ENCODE peak calls at places on chromosomes 11 and 22, in six cellular contexts. One of them, this sample, is unnamed.

GRCh38 chr11:117316197-117316961 is at the start of gene BACE1:
- DNase-seq in IMR-90: peak
- DNase-seq in HEK293T: peak
- DNase-seq in GM12878: no peak
- DNase-seq in K562: no peak
- DNase-seq in HepG2: peak
- DNase-seq in this sample: peak

GRCh38 chr11:109208116-109208515 is 213.9 kb upstream of the C11orf87 start:
- DNase-seq in IMR-90: no peak
- DNase-seq in HEK293T: no peak
- DNase-seq in GM12878: no peak
- DNase-seq in K562: no peak
- DNase-seq in HepG2: no peak
- DNase-seq in this sample: no peak

GRCh38 chr11:12088531-12088930 is 21.9 kb upstream of the MICAL2 start:
- DNase-seq in IMR-90: no peak
- DNase-seq in HEK293T: no peak
- DNase-seq in GM12878: no peak
- DNase-seq in K562: no peak
- DNase-seq in HepG2: no peak
- DNase-seq in this sample: no peak

GRCh38 chr11:14422814-14423182 is 63.8 kb upstream of the RRAS2 start:
- DNase-seq in IMR-90: no peak
- DNase-seq in HEK293T: no peak
- DNase-seq in GM12878: no peak
- DNase-seq in K562: no peak
- DNase-seq in HepG2: no peak
- DNase-seq in this sample: no peak

GRCh38 chr11:120270386-120270785 is 30.4 kb downstream of the POU2F3 start:
- DNase-seq in IMR-90: no peak
- DNase-seq in HEK293T: no peak
- DNase-seq in GM12878: no peak
- DNase-seq in K562: no peak
- DNase-seq in HepG2: no peak
- DNase-seq in this sample: no peak

GRCh38 chr11:58330861-58331260 is 28.0 kb downstream of the OR5B17 start:
- DNase-seq in IMR-90: peak
- DNase-seq in HEK293T: no peak
- DNase-seq in GM12878: no peak
- DNase-seq in K562: no peak
- DNase-seq in HepG2: no peak
- DNase-seq in this sample: no peak

GRCh38 chr11:128407962-128408361 is 179.4 kb downstream of the ETS1 start:
- DNase-seq in IMR-90: peak
- DNase-seq in HEK293T: no peak
- DNase-seq in GM12878: no peak
- DNase-seq in K562: no peak
- DNase-seq in HepG2: no peak
- DNase-seq in this sample: no peak

GRCh38 chr11:134200688-134201087 is 23.1 kb downstream of the NCAPD3 start:
- DNase-seq in IMR-90: peak
- DNase-seq in HEK293T: no peak
- DNase-seq in GM12878: no peak
- DNase-seq in K562: no peak
- DNase-seq in HepG2: no peak
- DNase-seq in this sample: no peak

GRCh38 chr22:38707346-38707745 is 1.6 kb downstream of the GTPBP1 start:
- DNase-seq in IMR-90: peak
- DNase-seq in HEK293T: no peak
- DNase-seq in GM12878: no peak
- DNase-seq in K562: peak
- DNase-seq in HepG2: peak
- DNase-seq in this sample: peak

GRCh38 chr11:47111318-47111804 is 65.3 kb downstream of the ARFGAP2 start:
- DNase-seq in IMR-90: no peak
- DNase-seq in HEK293T: no peak
- DNase-seq in GM12878: peak
- DNase-seq in K562: no peak
- DNase-seq in HepG2: no peak
- DNase-seq in this sample: no peak

GRCh38 chr22:32255726-32256125 is 579 bp upstream of the SLC5A4 start:
- DNase-seq in IMR-90: no peak
- DNase-seq in HEK293T: no peak
- DNase-seq in GM12878: no peak
- DNase-seq in K562: no peak
- DNase-seq in HepG2: no peak
- DNase-seq in this sample: no peak

GRCh38 chr11:119807841-119808240 is 78.8 kb upstream of the NECTIN1 start:
- DNase-seq in IMR-90: no peak
- DNase-seq in HEK293T: no peak
- DNase-seq in GM12878: no peak
- DNase-seq in K562: no peak
- DNase-seq in HepG2: no peak
- DNase-seq in this sample: no peak

GRCh38 chr22:20054485-20054884 is 25.6 kb upstream of the DGCR8 start:
- DNase-seq in IMR-90: no peak
- DNase-seq in HEK293T: no peak
- DNase-seq in GM12878: no peak
- DNase-seq in K562: no peak
- DNase-seq in HepG2: no peak
- DNase-seq in this sample: no peak

GRCh38 chr11:6191733-6192132 is 7.3 kb upstream of the OR52W1 start:
- DNase-seq in IMR-90: no peak
- DNase-seq in HEK293T: no peak
- DNase-seq in GM12878: no peak
- DNase-seq in K562: no peak
- DNase-seq in HepG2: no peak
- DNase-seq in this sample: no peak

GRCh38 chr11:46710821-46711269 is 8.2 kb upstream of the F2 start:
- DNase-seq in IMR-90: peak
- DNase-seq in HEK293T: no peak
- DNase-seq in GM12878: no peak
- DNase-seq in K562: no peak
- DNase-seq in HepG2: no peak
- DNase-seq in this sample: no peak

GRCh38 chr11:1863352-1864215 is 10.7 kb downstream of the LSP1 start:
- DNase-seq in IMR-90: peak
- DNase-seq in HEK293T: peak
- DNase-seq in GM12878: no peak
- DNase-seq in K562: peak
- DNase-seq in HepG2: peak
- DNase-seq in this sample: peak

GRCh38 chr11:2555891-2556290 is 111.1 kb downstream of the KCNQ1 start:
- DNase-seq in IMR-90: no peak
- DNase-seq in HEK293T: no peak
- DNase-seq in GM12878: no peak
- DNase-seq in K562: no peak
- DNase-seq in HepG2: no peak
- DNase-seq in this sample: no peak

GRCh38 chr11:27718853-27719574 is 18.8 kb upstream of the BDNF start:
- DNase-seq in IMR-90: peak
- DNase-seq in HEK293T: peak
- DNase-seq in GM12878: no peak
- DNase-seq in K562: no peak
- DNase-seq in HepG2: no peak
- DNase-seq in this sample: peak

GRCh38 chr22:24937114-24937513 is 9.4 kb downstream of the LHFPL7 start:
- DNase-seq in IMR-90: no peak
- DNase-seq in HEK293T: peak
- DNase-seq in GM12878: no peak
- DNase-seq in K562: no peak
- DNase-seq in HepG2: peak
- DNase-seq in this sample: peak

GRCh38 chr11:80107415-80107814 is 666.6 kb upstream of the TENM4 start:
- DNase-seq in IMR-90: no peak
- DNase-seq in HEK293T: no peak
- DNase-seq in GM12878: no peak
- DNase-seq in K562: no peak
- DNase-seq in HepG2: no peak
- DNase-seq in this sample: no peak
- TF ChIP-seq BHLHE40 in IMR-90: no peak
- TF ChIP-seq BHLHE40 in HEK293T: no peak
- TF ChIP-seq BHLHE40 in GM12878: no peak
- TF ChIP-seq BHLHE40 in K562: no peak
- TF ChIP-seq BHLHE40 in HepG2: no peak
- TF ChIP-seq BHLHE40 in this sample: no peak

DNA sequence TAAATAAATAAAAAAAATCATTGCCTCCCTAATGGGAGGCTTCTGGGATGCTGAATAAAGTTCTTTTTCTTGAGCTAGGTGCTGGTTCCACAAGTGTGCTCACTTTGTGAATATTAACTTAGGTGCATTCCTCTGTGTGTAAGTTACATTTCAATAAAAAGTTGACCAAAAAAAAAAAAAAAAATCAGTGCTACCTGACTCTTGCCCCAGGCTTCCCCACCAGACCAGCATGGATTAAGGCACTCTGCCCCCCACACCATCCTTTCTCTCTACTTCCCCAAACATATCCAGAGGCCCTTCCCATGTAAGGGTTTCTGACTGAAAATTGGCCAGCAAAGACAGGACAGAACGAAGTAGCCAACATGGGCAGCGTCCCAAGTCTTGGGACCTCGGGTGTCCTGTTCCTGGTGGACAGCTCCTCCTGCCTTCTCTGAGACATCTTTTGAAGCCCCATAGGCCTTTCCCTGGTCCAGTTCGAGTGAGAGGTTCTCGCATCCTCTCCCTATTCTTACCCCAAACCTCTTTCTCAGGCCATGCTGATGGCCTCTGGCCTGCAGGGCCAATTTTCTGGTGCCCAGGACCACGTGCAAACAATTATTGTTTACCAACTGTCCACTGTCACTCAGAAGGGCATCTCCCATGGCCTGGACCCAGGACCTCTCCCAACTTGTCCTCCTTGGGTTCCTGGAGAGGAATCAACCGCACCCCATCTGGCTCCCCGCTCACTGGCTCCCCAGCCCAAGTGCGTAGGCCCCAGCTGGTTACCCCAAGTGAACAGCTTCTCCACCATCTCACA is 14.9 kb upstream of the KCTD14 start:
- DNase-seq in IMR-90: no peak
- DNase-seq in HEK293T: no peak
- DNase-seq in GM12878: no peak
- DNase-seq in K562: no peak
- DNase-seq in HepG2: no peak
- DNase-seq in this sample: no peak
- TF ChIP-seq BHLHE40 in IMR-90: no peak
- TF ChIP-seq BHLHE40 in HEK293T: no peak
- TF ChIP-seq BHLHE40 in GM12878: no peak
- TF ChIP-seq BHLHE40 in K562: no peak
- TF ChIP-seq BHLHE40 in HepG2: no peak
- TF ChIP-seq BHLHE40 in this sample: no peak

DNA sequence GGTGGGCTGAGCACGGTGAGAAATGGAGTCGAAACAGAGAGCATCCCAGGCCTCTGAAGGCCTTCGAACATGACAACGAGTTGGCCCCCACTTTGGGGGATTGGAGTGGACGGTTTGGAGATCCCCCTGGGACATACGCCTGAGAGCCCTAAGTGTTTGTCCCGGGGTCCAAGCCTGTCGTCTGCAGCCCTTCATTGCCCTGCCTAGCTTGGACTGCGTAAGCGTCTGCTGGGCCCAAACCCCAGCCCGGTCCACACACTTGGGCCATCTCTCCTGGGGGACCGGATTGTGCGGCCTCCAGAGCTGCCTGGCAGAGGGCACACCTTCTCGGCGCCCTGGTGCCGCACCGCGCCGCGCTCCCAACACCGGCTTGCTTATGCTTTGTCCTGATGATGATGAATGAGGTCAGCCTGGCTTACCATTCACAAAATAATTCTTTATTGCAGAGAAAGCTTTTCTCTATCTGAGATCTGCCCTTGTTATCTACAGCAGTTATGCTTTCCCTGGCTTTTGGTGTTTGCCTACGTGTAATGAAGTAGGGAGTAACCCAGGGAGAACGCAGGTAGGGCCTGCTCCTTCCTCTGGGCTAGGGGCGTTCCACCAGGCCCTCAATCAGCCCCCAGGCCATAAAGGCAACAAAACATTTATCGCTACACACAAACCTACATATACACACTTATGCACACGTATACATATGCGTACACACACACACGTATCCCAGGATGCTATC is 85.9 kb upstream of the PPARA start:
- DNase-seq in IMR-90: no peak
- DNase-seq in HEK293T: no peak
- DNase-seq in GM12878: no peak
- DNase-seq in K562: no peak
- DNase-seq in HepG2: no peak
- DNase-seq in this sample: no peak
- TF ChIP-seq BHLHE40 in IMR-90: no peak
- TF ChIP-seq BHLHE40 in HEK293T: no peak
- TF ChIP-seq BHLHE40 in GM12878: no peak
- TF ChIP-seq BHLHE40 in K562: no peak
- TF ChIP-seq BHLHE40 in HepG2: no peak
- TF ChIP-seq BHLHE40 in this sample: no peak

GRCh38 chr11:9574806-9575530 is 1.5 kb downstream of the WEE1 start:
- DNase-seq in IMR-90: peak
- DNase-seq in HEK293T: peak
- DNase-seq in GM12878: no peak
- DNase-seq in K562: peak
- DNase-seq in HepG2: peak
- DNase-seq in this sample: peak

GRCh38 chr11:9575531-9576240 is 2.2 kb downstream of the WEE1 start:
- DNase-seq in IMR-90: no peak
- DNase-seq in HEK293T: no peak
- DNase-seq in GM12878: no peak
- DNase-seq in K562: no peak
- DNase-seq in HepG2: no peak
- DNase-seq in this sample: no peak

GRCh38 chr11:9574556-9574805 is 1.0 kb downstream of the WEE1 start:
- DNase-seq in IMR-90: no peak
- DNase-seq in HEK293T: no peak
- DNase-seq in GM12878: no peak
- DNase-seq in K562: no peak
- DNase-seq in HepG2: no peak
- DNase-seq in this sample: no peak

GRCh38 chr11:9573054-9573774 is at the start of gene WEE1:
- DNase-seq in IMR-90: peak
- DNase-seq in HEK293T: peak
- DNase-seq in GM12878: peak
- DNase-seq in K562: peak
- DNase-seq in HepG2: peak
- DNase-seq in this sample: peak

DNA sequence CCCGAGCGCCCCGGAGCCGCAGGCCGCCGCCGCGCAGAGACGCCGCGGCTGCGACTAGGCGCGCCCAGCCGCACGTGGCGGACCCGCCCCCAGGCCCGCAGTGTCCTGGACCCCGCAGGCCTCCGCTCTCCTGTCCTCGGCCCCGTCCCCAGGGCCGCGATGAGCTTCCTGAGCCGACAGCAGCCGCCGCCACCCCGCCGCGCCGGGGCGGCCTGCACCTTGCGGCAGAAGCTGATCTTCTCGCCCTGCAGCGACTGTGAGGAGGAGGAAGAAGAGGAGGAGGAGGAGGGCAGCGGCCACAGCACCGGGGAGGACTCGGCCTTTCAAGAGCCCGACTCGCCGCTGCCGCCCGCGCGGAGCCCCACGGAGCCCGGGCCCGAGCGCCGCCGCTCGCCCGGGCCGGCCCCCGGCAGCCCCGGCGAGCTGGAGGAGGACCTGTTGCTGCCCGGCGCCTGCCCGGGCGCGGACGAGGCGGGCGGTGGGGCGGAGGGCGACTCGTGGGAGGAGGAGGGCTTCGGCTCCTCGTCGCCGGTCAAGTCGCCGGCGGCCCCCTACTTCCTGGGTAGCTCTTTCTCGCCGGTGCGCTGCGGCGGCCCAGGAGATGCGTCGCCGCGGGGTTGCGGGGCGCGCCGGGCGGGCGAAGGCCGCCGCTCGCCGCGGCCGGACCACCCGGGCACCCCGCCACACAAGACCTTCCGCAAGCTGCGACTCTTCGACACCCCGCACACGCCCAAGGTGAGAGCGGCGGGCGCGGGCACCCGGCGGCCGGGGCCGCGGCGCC is 495 bp downstream of the WEE1 start:
- DNase-seq in IMR-90: no peak
- DNase-seq in HEK293T: no peak
- DNase-seq in GM12878: no peak
- DNase-seq in K562: peak
- DNase-seq in HepG2: no peak
- DNase-seq in this sample: no peak
- TF ChIP-seq BHLHE40 in IMR-90: no peak
- TF ChIP-seq BHLHE40 in HEK293T: no peak
- TF ChIP-seq BHLHE40 in GM12878: peak
- TF ChIP-seq BHLHE40 in K562: peak
- TF ChIP-seq BHLHE40 in HepG2: peak
- TF ChIP-seq BHLHE40 in this sample: no peak

This sample was measured in A549.